ENCODE peak calls at places on chromosomes 1 and 21, in six cellular contexts. Q is fibroblast of lung; Z is tibial nerve; H is heart left ventricle; F is CD4-positive, alpha-beta memory T cell; N is lower lobe of right lung. I is an unnamed sample. For H3K27me3, the result is how much of the 10 kb centered on the place peaks cover.

GRCh38 chr1:161440312-161440894 is 64.9 kb upstream of the FCGR2A start:
- DNase-seq in Q (peak), Z (no peak), H (peak), F (peak), N (peak), I (peak)

GRCh38 chr1:245197911-245198379 is 43.2 kb downstream of the KIF26B start:
- DNase-seq in Q (peak), Z (no peak), H (no peak), F (no peak), N (no peak), I (no peak)

GRCh38 chr1:230713915-230714764 is at the start of gene AGT:
- DNase-seq in Q (peak), Z (peak), H (peak), F (no peak), N (no peak), I (no peak)

GRCh38 chr1:12345350-12346217 is 115.8 kb downstream of the VPS13D start:
- DNase-seq in Q (no peak), Z (no peak), H (no peak), F (peak), N (no peak), I (peak)

GRCh38 chr1:171645553-171646336 is 6.7 kb downstream of the MYOC start:
- DNase-seq in Q (peak), Z (peak), H (peak), F (no peak), N (no peak), I (no peak)

GRCh38 chr1:77783141-77783540 is 3.7 kb downstream of the MIGA1 start:
- DNase-seq in Q (no peak), Z (no peak), H (no peak), F (no peak), N (no peak), I (no peak)

GRCh38 chr1:221887091-221887746 is 145.3 kb upstream of the DUSP10 start:
- DNase-seq in Q (peak), Z (peak), H (peak), F (no peak), N (peak), I (no peak)

GRCh38 chr1:217272385-217272784 is 358.5 kb downstream of the GPATCH2 start:
- DNase-seq in Q (peak), Z (no peak), H (no peak), F (no peak), N (no peak), I (no peak)

GRCh38 chr1:211386931-211387330 is 60.3 kb downstream of the TRAF5 start:
- DNase-seq in Q (peak), Z (no peak), H (no peak), F (no peak), N (no peak), I (no peak)

GRCh38 chr1:41619511-41620364 is 135.3 kb upstream of the EDN2 start:
- DNase-seq in Q (peak), Z (no peak), H (no peak), F (no peak), N (no peak), I (no peak)

GRCh38 chr1:203208181-203208580 is 21.3 kb downstream of the CHIT1 start:
- DNase-seq in Q (no peak), Z (no peak), H (no peak), F (no peak), N (no peak), I (no peak)

GRCh38 chr1:40755052-40755451 is 28.5 kb upstream of the KCNQ4 start:
- DNase-seq in Q (no peak), Z (peak), H (no peak), F (no peak), N (no peak), I (no peak)

GRCh38 chr21:35254006-35254751 is 205.1 kb upstream of the RUNX1 start:
- DNase-seq in Q (peak), Z (peak), H (no peak), F (no peak), N (no peak), I (no peak)

GRCh38 chr1:27992271-27992670 is 32.5 kb downstream of the XKR8 start:
- DNase-seq in Q (no peak), Z (no peak), H (no peak), F (peak), N (peak), I (peak)

GRCh38 chr1:109181085-109181806 is 32.5 kb upstream of the SARS1 start:
- DNase-seq in Q (peak), Z (no peak), H (no peak), F (no peak), N (no peak), I (no peak)

GRCh38 chr1:240031009-240031408 is 60.7 kb upstream of the FMN2 start:
- DNase-seq in Q (peak), Z (no peak), H (no peak), F (no peak), N (no peak), I (no peak)

GRCh38 chr1:100131623-100132022 is 1.1 kb downstream of the SASS6 start:
- DNase-seq in Q (no peak), Z (no peak), H (no peak), F (no peak), N (no peak), I (no peak)

GRCh38 chr1:111988743-111989453 is 570 bp downstream of the KCND3 start:
- DNase-seq in Q (no peak), Z (no peak), H (peak), F (no peak), N (peak), I (no peak)

GRCh38 chr1:214902636-214903320 is 179.8 kb upstream of the KCNK2 start:
- DNase-seq in Q (peak), Z (no peak), H (no peak), F (no peak), N (no peak), I (no peak)

GRCh38 chr1:77316006-77316405 is 34.2 kb downstream of the AK5 start:
- DNase-seq in Q (peak), Z (no peak), H (no peak), F (no peak), N (no peak), I (no peak)

GRCh38 chr1:58773406-58773840 is 10.4 kb downstream of the JUN start:
- DNase-seq in Q (peak), Z (peak), H (peak), F (no peak), N (peak), I (no peak)

GRCh38 chr1:21815724-21816311 is 3.8 kb downstream of the LDLRAD2 start:
- DNase-seq in Q (peak), Z (no peak), H (peak), F (no peak), N (peak), I (no peak)

GRCh38 chr1:233635765-233636502 is 22.0 kb downstream of the KCNK1 start:
- DNase-seq in Q (peak), Z (no peak), H (no peak), F (no peak), N (no peak), I (no peak)

GRCh38 chr1:153404768-153405167 is 11.6 kb upstream of the S100A7A start:
- DNase-seq in Q (no peak), Z (peak), H (peak), F (peak), N (peak), I (peak)

GRCh38 chr1:248787430-248787829 is 31.9 kb upstream of the LYPD8 start:
- DNase-seq in Q (no peak), Z (no peak), H (no peak), F (no peak), N (no peak), I (no peak)

GRCh38 chr21:44939532-44940115 is at the start of gene SLX9:
- DNase-seq in Q (peak), Z (no peak), H (peak), F (peak), N (peak), I (peak)

GRCh38 chr1:226649780-226650179 is 89.3 kb downstream of the ITPKB start:
- DNase-seq in Q (peak), Z (peak), H (no peak), F (peak), N (peak), I (no peak)

GRCh38 chr1:246947255-246947654 is 15.5 kb upstream of the AHCTF1 start:
- DNase-seq in Q (peak), Z (peak), H (peak), F (no peak), N (no peak), I (no peak)

DNA sequence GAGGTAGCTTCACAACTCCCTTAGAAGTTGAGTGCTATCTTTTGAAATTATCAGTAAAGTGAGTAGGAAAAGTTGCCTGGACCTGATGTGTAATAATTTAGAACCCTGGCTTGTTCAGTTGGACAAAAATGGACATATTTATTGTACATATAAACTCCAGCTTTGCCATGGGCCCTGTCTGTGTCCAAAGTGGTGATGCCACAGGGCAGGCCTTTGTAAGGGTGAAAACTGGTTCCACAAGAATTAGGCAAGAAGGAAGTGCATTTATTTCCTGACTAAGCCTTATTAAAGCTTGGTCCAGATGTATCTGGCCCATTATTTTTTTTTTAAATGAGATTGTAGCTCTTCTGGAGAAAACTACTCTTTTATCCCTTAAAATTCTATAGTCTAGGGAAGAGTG is 47.9 kb downstream of the MACO1 start:
- DNase-seq in Q (no peak), Z (no peak), H (no peak), F (no peak), N (no peak), I (no peak)
- H3K27me3 ChIP-seq in Q (under half), Z (under half), H (under half), F (under half), N (under half), I (under half)

GRCh38 chr1:15172405-15173259 is 19.1 kb downstream of the TMEM51 start:
- DNase-seq in Q (peak), Z (no peak), H (peak), F (no peak), N (no peak), I (no peak)

GRCh38 chr1:15170071-15170470 is 16.5 kb downstream of the TMEM51 start:
- DNase-seq in Q (no peak), Z (no peak), H (no peak), F (no peak), N (no peak), I (no peak)

GRCh38 chr1:15171271-15171908 is 17.8 kb downstream of the TMEM51 start:
- DNase-seq in Q (no peak), Z (no peak), H (no peak), F (no peak), N (no peak), I (no peak)

GRCh38 chr1:15167386-15167785 is 13.8 kb downstream of the TMEM51 start:
- DNase-seq in Q (peak), Z (no peak), H (no peak), F (no peak), N (no peak), I (no peak)

DNA sequence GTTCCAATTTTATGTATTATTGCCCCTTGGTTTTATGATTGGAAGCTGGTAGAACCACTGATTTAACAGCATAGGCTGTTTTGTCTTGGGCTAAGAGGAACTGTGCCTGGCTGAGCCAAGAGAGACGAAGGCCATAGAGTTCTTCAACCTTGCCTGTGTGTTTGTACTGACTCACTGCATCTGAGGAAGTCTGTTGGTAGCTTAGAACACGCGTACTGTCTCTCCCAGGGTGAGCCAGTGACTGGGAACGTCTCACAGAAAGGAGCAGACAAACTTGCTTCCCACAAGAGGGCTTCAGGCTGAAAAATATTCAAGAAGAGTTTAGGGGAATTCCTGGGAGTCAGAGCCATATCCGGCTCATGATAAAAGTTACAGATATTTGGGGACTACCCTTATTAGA is 14.9 kb downstream of the TMEM51 start:
- DNase-seq in Q (peak), Z (no peak), H (no peak), F (no peak), N (no peak), I (no peak)
- H3K27ac ChIP-seq in Q (peak), Z (no peak), H (peak), F (no peak), N (no peak), I (no peak)

DNA sequence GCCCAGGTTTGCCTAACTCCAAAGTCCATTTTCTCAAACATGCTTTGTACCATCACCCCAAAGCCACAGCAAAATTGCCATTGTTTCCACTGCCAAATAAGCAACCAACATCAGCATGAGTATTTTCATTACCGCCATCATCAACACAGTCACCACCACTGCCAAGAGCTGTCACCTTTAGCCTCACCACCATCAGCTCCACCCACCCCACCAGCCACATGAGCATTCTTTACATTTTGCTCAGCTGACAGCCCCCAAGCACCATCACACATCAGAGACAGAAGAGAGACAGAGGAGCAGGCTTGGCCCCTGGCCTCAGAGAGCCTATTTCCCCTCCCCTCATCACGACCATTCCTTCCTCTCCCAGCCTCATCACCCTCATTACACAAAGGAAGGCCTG is 42.7 kb downstream of the TAS1R2 start:
- DNase-seq in Q (peak), Z (no peak), H (no peak), F (no peak), N (no peak), I (no peak)
- H3K27me3 ChIP-seq in Q (under half), Z (under half), H (under half), F (under half), N (under half), I (under half)

GRCh38 chr1:43552813-43553212 is 22.1 kb downstream of the PTPRF start:
- DNase-seq in Q (peak), Z (no peak), H (peak), F (no peak), N (peak), I (no peak)

GRCh38 chr1:43552059-43552742 is 21.5 kb downstream of the PTPRF start:
- DNase-seq in Q (no peak), Z (no peak), H (no peak), F (no peak), N (no peak), I (no peak)

GRCh38 chr1:43556772-43557171 is 26.1 kb downstream of the PTPRF start:
- DNase-seq in Q (no peak), Z (no peak), H (no peak), F (no peak), N (peak), I (no peak)

GRCh38 chr1:43551396-43551888 is 20.8 kb downstream of the PTPRF start:
- DNase-seq in Q (no peak), Z (no peak), H (no peak), F (no peak), N (no peak), I (no peak)

DNA sequence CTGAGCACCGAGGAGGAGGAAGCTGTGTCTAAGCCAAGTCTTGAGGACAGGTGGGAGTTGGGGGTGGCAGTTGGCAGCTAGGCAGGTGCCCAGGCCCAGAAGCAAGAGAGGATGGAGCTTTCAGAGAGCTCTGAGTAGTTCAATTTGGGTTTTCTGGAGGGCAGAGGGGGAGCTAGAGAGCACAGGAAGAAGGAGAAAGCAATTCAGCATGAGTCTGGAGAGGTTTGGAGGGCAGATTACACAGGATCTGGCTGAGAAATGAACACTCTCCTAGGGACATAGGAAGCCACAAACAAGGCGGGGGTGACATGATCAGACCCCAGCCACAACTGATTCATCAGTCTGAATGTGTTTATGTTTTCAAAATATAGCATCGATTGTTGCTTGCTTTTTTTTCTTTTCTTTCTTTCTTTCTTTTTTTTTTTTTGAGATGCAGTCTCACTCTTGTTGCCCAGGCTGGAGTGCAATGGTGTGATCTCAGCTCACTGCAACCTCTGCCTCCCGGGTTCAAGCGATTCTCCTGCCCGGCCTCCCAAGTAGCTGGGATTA is 23.8 kb downstream of the PTPRF start:
- DNase-seq in Q (peak), Z (no peak), H (no peak), F (no peak), N (no peak), I (no peak)
- H3K27ac ChIP-seq in Q (no peak), Z (no peak), H (no peak), F (no peak), N (no peak), I (no peak)

DNA sequence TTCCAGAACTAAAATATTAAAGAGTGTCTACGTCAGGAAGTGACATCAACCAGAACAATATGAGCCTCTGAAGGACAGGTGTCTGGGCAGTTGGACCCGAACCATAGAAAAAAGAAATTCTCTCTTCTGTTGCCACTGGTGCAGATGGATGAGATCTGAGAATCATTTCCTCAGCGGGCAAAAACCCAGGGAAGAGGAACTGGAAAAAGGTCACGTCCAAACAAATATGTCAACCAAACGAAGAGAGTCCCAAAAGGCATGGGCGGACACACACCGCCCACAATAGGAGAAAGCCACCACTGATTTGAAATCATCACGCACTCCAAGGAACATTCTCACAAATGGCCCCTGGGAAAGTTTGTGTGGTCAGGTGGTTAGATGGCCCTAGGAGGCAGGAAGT is 70.5 kb upstream of the TIAM1 start:
- DNase-seq in Q (no peak), Z (no peak), H (no peak), F (no peak), N (no peak), I (no peak)
- H3K27me3 ChIP-seq in Q (under half), Z (under half), H (under half), F (under half), N (under half), I (under half)

I was measured in CD8-positive, alpha-beta T cell.